ENCODE peak calls at places on chromosomes 7 and 10, in ten cellular contexts. M is NCI-H345; J is GM13977; V is activated T-cell treated with anti-CD3 and anti-CD28 coated beads, Interleukin-2, amount 50 U/mL, for 72 hours; B is NCI-H2107; W is AG10803; Z is activated gamma-delta T cell treated with Interleukin-2 at 50 U/mL for 16 hours; E is T-cell; C is renal cortical epithelial cell; R is mucosa of gallbladder. O is an unnamed sample.

GRCh38 chr10:51389415-51390342 is 309.7 kb downstream of the CSTF2T start:
- DNase-seq in W (peak; percentile 100), J (peak; percentile 60), C (peak; percentile 97), M (peak; percentile 16), R (no peak), V (peak; percentile 56), Z (peak; percentile 12), B (no peak), E (no peak), O (no peak)

GRCh38 chr10:105473170-105473569 is 832.1 kb downstream of the SORCS3 start:
- DNase-seq in M (no peak), J (no peak), E (no peak), V (no peak), Z (no peak), B (no peak), W (no peak), C (peak; percentile 7), R (no peak), O (no peak)

GRCh38 chr7:116185956-116186355 is 24.4 kb upstream of the TES start:
- DNase-seq in V (no peak), R (no peak), M (no peak), C (no peak), J (no peak), W (no peak), B (no peak), Z (no peak), E (no peak), O (no peak)

GRCh38 chr7:48274662-48275061 is 103.4 kb downstream of the ABCA13 start:
- DNase-seq in W (peak; percentile 82), C (peak; percentile 9), J (no peak), Z (no peak), R (no peak), V (no peak), E (no peak), M (no peak), B (no peak), O (no peak)

GRCh38 chr7:952548-953441 is 1.7 kb downstream of the ADAP1 start:
- DNase-seq in W (no peak), C (no peak), E (no peak), Z (no peak), J (no peak), M (no peak), R (no peak), B (no peak), V (no peak), O (no peak)

GRCh38 chr10:127228195-127228785 is 31.9 kb upstream of the INSYN2A start:
- DNase-seq in V (no peak), M (no peak), C (no peak), W (peak; percentile 35), J (no peak), E (no peak), Z (no peak), B (no peak), R (no peak), O (no peak)

GRCh38 chr10:71401056-71401455 is 4.3 kb downstream of the CDH23 start:
- DNase-seq in R (no peak), W (no peak), M (no peak), Z (no peak), J (no peak), E (no peak), B (no peak), C (no peak), V (no peak), O (no peak)

GRCh38 chr10:43198682-43199005 is 60.4 kb downstream of the CSGALNACT2 start:
- DNase-seq in R (peak; percentile 8), W (no peak), B (no peak), M (no peak), E (no peak), V (no peak), C (no peak), Z (no peak), J (no peak), O (no peak)

GRCh38 chr10:110269641-110270318 is 34.9 kb downstream of the SMNDC1 start:
- DNase-seq in W (peak; percentile 7), J (peak; percentile 12), Z (no peak), C (peak; percentile 72), E (peak; percentile 11), M (no peak), B (no peak), V (peak; percentile 25), R (peak; percentile 50), O (no peak)

GRCh38 chr10:113335603-113336002 is 217.2 kb upstream of the HABP2 start:
- DNase-seq in R (no peak), M (no peak), W (peak; percentile 46), B (no peak), J (no peak), C (peak; percentile 11), Z (no peak), V (no peak), E (no peak), O (no peak)

GRCh38 chr7:87934699-87935372 is 785 bp downstream of the ADAM22 start:
- DNase-seq in B (peak; percentile 40), W (no peak), V (peak; percentile 22), C (no peak), E (no peak), R (no peak), M (peak; percentile 65), Z (no peak), J (peak; percentile 48), O (peak; percentile 5)

GRCh38 chr7:130490888-130491771 is 755 bp upstream of the MEST start:
- DNase-seq in V (peak; percentile 64), E (peak; percentile 27), J (peak; percentile 65), C (no peak), Z (no peak), M (no peak), R (no peak), B (no peak), W (no peak), O (peak; percentile 21)

GRCh38 chr7:100124301-100125229 is 2.2 kb upstream of the MBLAC1 start:
- DNase-seq in E (no peak), V (no peak), J (no peak), C (no peak), W (no peak), R (no peak), B (no peak), Z (no peak), M (no peak), O (no peak)

GRCh38 chr7:4791738-4792536 is 16.5 kb downstream of the AP5Z1 start:
- DNase-seq in E (peak; percentile 75), R (peak; percentile 75), M (peak; percentile 9), V (peak; percentile 87), J (peak; percentile 86), B (no peak), W (peak; percentile 43), Z (peak; percentile 76), C (no peak), O (no peak)

GRCh38 chr7:111852081-111852480 is 289.8 kb upstream of the IMMP2L start:
- DNase-seq in C (no peak), R (no peak), J (no peak), Z (no peak), W (no peak), M (no peak), B (no peak), V (no peak), E (no peak), O (no peak)

GRCh38 chr7:25014735-25015134 is 34.8 kb upstream of the OSBPL3 start:
- DNase-seq in R (no peak), W (peak; percentile 95), E (no peak), B (no peak), Z (no peak), C (no peak), V (no peak), J (no peak), M (no peak), O (no peak)

GRCh38 chr10:122662231-122662630 is 37.4 kb downstream of the C10orf120 start:
- DNase-seq in M (no peak), V (no peak), W (no peak), E (no peak), Z (no peak), R (no peak), C (no peak), B (no peak), J (no peak), O (no peak)

GRCh38 chr10:6786579-6787031 is 206.5 kb upstream of the PRKCQ start:
- DNase-seq in R (peak; percentile 24), B (no peak), M (no peak), W (peak; percentile 54), Z (no peak), E (no peak), C (peak; percentile 68), V (no peak), J (no peak), O (no peak)

GRCh38 chr7:157657741-157658740 is 321.2 kb downstream of the DNAJB6 start:
- DNase-seq in E (no peak), Z (no peak), R (no peak), C (no peak), W (no peak), B (no peak), J (no peak), V (no peak), M (no peak), O (no peak)

GRCh38 chr7:111014074-111014473 is 76.9 kb upstream of the LRRN3 start:
- DNase-seq in M (no peak), R (no peak), Z (no peak), C (no peak), V (no peak), W (no peak), B (no peak), E (no peak), J (no peak), O (no peak)

GRCh38 chr10:119003572-119004289 is 25.8 kb upstream of the NANOS1 start:
- DNase-seq in C (no peak), M (no peak), Z (no peak), E (no peak), R (no peak), J (no peak), W (no peak), V (no peak), B (no peak), O (no peak)

GRCh38 chr7:325811-326210 is 35.8 kb downstream of the FOXL3 start:
- DNase-seq in M (no peak), C (no peak), R (no peak), E (no peak), B (no peak), J (no peak), Z (no peak), V (no peak), W (no peak), O (no peak)

O was measured in NCI-H2029.